ENCODE peak calls at places on chromosomes 6 and 20, in four cellular contexts. One of them, this sample, is unnamed.

GRCh38 chr6:142307963-142308748 is 6.3 kb downstream of the ADGRG6 start:
- DNase-seq in M059J: no peak
- DNase-seq in tibial artery: no peak
- DNase-seq in activated CD4-positive, alpha-beta T cell treated with anti-CD3 and anti-CD28 coated beads, Interleukin-2, amount 50 U/mL, for 24 hours: no peak
- DNase-seq in this sample: no peak

GRCh38 chr20:2756056-2756611 is 44.3 kb downstream of the CPXM1 start:
- DNase-seq in M059J: peak; percentile 64
- DNase-seq in tibial artery: no peak
- DNase-seq in activated CD4-positive, alpha-beta T cell treated with anti-CD3 and anti-CD28 coated beads, Interleukin-2, amount 50 U/mL, for 24 hours: no peak
- DNase-seq in this sample: peak; percentile 71

GRCh38 chr6:93164781-93165180 is 254.6 kb downstream of the EPHA7 start:
- DNase-seq in M059J: no peak
- DNase-seq in tibial artery: no peak
- DNase-seq in activated CD4-positive, alpha-beta T cell treated with anti-CD3 and anti-CD28 coated beads, Interleukin-2, amount 50 U/mL, for 24 hours: no peak
- DNase-seq in this sample: no peak

GRCh38 chr20:53336892-53337291 is 256.7 kb downstream of the ZNF217 start:
- DNase-seq in M059J: no peak
- DNase-seq in tibial artery: no peak
- DNase-seq in activated CD4-positive, alpha-beta T cell treated with anti-CD3 and anti-CD28 coated beads, Interleukin-2, amount 50 U/mL, for 24 hours: no peak
- DNase-seq in this sample: no peak

GRCh38 chr20:3652646-3653596 is 10.3 kb downstream of the GFRA4 start:
- DNase-seq in M059J: no peak
- DNase-seq in tibial artery: no peak
- DNase-seq in activated CD4-positive, alpha-beta T cell treated with anti-CD3 and anti-CD28 coated beads, Interleukin-2, amount 50 U/mL, for 24 hours: no peak
- DNase-seq in this sample: no peak

GRCh38 chr6:128118401-128118800 is 217.5 kb upstream of the THEMIS start:
- DNase-seq in M059J: peak; percentile 83
- DNase-seq in tibial artery: no peak
- DNase-seq in activated CD4-positive, alpha-beta T cell treated with anti-CD3 and anti-CD28 coated beads, Interleukin-2, amount 50 U/mL, for 24 hours: no peak
- DNase-seq in this sample: no peak

GRCh38 chr6:72755752-72756151 is 133.9 kb downstream of the KCNQ5 start:
- DNase-seq in M059J: no peak
- DNase-seq in tibial artery: no peak
- DNase-seq in activated CD4-positive, alpha-beta T cell treated with anti-CD3 and anti-CD28 coated beads, Interleukin-2, amount 50 U/mL, for 24 hours: no peak
- DNase-seq in this sample: no peak

GRCh38 chr6:108117427-108118358 is 43.2 kb upstream of the OSTM1 start:
- DNase-seq in M059J: peak; percentile 67
- DNase-seq in tibial artery: no peak
- DNase-seq in activated CD4-positive, alpha-beta T cell treated with anti-CD3 and anti-CD28 coated beads, Interleukin-2, amount 50 U/mL, for 24 hours: no peak
- DNase-seq in this sample: peak; percentile 64

GRCh38 chr6:69865126-69865525 is 1.2 kb upstream of the COL19A1 start:
- DNase-seq in M059J: peak; percentile 54
- DNase-seq in tibial artery: no peak
- DNase-seq in activated CD4-positive, alpha-beta T cell treated with anti-CD3 and anti-CD28 coated beads, Interleukin-2, amount 50 U/mL, for 24 hours: no peak
- DNase-seq in this sample: no peak

GRCh38 chr6:105982761-105983600 is 103.2 kb upstream of the PRDM1 start:
- DNase-seq in M059J: no peak
- DNase-seq in tibial artery: no peak
- DNase-seq in activated CD4-positive, alpha-beta T cell treated with anti-CD3 and anti-CD28 coated beads, Interleukin-2, amount 50 U/mL, for 24 hours: no peak
- DNase-seq in this sample: no peak

GRCh38 chr6:14540276-14540675 is 422.7 kb downstream of the CD83 start:
- DNase-seq in M059J: peak; percentile 94
- DNase-seq in tibial artery: no peak
- DNase-seq in activated CD4-positive, alpha-beta T cell treated with anti-CD3 and anti-CD28 coated beads, Interleukin-2, amount 50 U/mL, for 24 hours: no peak
- DNase-seq in this sample: peak; percentile 17

GRCh38 chr6:116386581-116387299 is 16.0 kb downstream of the DSE start:
- DNase-seq in M059J: peak; percentile 76
- DNase-seq in tibial artery: no peak
- DNase-seq in activated CD4-positive, alpha-beta T cell treated with anti-CD3 and anti-CD28 coated beads, Interleukin-2, amount 50 U/mL, for 24 hours: no peak
- DNase-seq in this sample: no peak

GRCh38 chr6:38512211-38512610 is 127.5 kb downstream of the BTBD9 start:
- DNase-seq in M059J: no peak
- DNase-seq in tibial artery: no peak
- DNase-seq in activated CD4-positive, alpha-beta T cell treated with anti-CD3 and anti-CD28 coated beads, Interleukin-2, amount 50 U/mL, for 24 hours: no peak
- DNase-seq in this sample: no peak

GRCh38 chr6:70507166-70507565 is 59.6 kb upstream of the SDHAF4 start:
- DNase-seq in M059J: no peak
- DNase-seq in tibial artery: no peak
- DNase-seq in activated CD4-positive, alpha-beta T cell treated with anti-CD3 and anti-CD28 coated beads, Interleukin-2, amount 50 U/mL, for 24 hours: no peak
- DNase-seq in this sample: no peak

GRCh38 chr6:131966443-131966842 is 15.3 kb upstream of the CCN2 start:
- DNase-seq in M059J: peak; percentile 83
- DNase-seq in tibial artery: no peak
- DNase-seq in activated CD4-positive, alpha-beta T cell treated with anti-CD3 and anti-CD28 coated beads, Interleukin-2, amount 50 U/mL, for 24 hours: no peak
- DNase-seq in this sample: no peak

GRCh38 chr6:137341721-137342195 is 122.6 kb upstream of the IFNGR1 start:
- DNase-seq in M059J: peak; percentile 52
- DNase-seq in tibial artery: no peak
- DNase-seq in activated CD4-positive, alpha-beta T cell treated with anti-CD3 and anti-CD28 coated beads, Interleukin-2, amount 50 U/mL, for 24 hours: peak; percentile 33
- DNase-seq in this sample: no peak

GRCh38 chr20:42432931-42433330 is 756.8 kb downstream of the PTPRT start:
- DNase-seq in M059J: no peak
- DNase-seq in tibial artery: peak; percentile 37
- DNase-seq in activated CD4-positive, alpha-beta T cell treated with anti-CD3 and anti-CD28 coated beads, Interleukin-2, amount 50 U/mL, for 24 hours: no peak
- DNase-seq in this sample: peak; percentile 1

GRCh38 chr6:43455034-43455747 is at the start of gene DLK2:
- DNase-seq in M059J: peak; percentile 30
- DNase-seq in tibial artery: no peak
- DNase-seq in activated CD4-positive, alpha-beta T cell treated with anti-CD3 and anti-CD28 coated beads, Interleukin-2, amount 50 U/mL, for 24 hours: no peak
- DNase-seq in this sample: no peak

GRCh38 chr6:152316024-152316423 is 321.1 kb downstream of the SYNE1 start:
- DNase-seq in M059J: no peak
- DNase-seq in tibial artery: peak; percentile 69
- DNase-seq in activated CD4-positive, alpha-beta T cell treated with anti-CD3 and anti-CD28 coated beads, Interleukin-2, amount 50 U/mL, for 24 hours: no peak
- DNase-seq in this sample: no peak

GRCh38 chr6:29553268-29554057 is 6.1 kb downstream of the UBD start:
- DNase-seq in M059J: no peak
- DNase-seq in tibial artery: peak; percentile 57
- DNase-seq in activated CD4-positive, alpha-beta T cell treated with anti-CD3 and anti-CD28 coated beads, Interleukin-2, amount 50 U/mL, for 24 hours: no peak
- DNase-seq in this sample: peak; percentile 89

GRCh38 chr20:62276448-62276847 is 26.3 kb upstream of the ADRM1 start:
- DNase-seq in M059J: no peak
- DNase-seq in tibial artery: no peak
- DNase-seq in activated CD4-positive, alpha-beta T cell treated with anti-CD3 and anti-CD28 coated beads, Interleukin-2, amount 50 U/mL, for 24 hours: no peak
- DNase-seq in this sample: no peak

GRCh38 chr20:5657190-5657872 is 92.9 kb upstream of the SHLD1 start:
- DNase-seq in M059J: peak; percentile 100
- DNase-seq in tibial artery: peak; percentile 48
- DNase-seq in activated CD4-positive, alpha-beta T cell treated with anti-CD3 and anti-CD28 coated beads, Interleukin-2, amount 50 U/mL, for 24 hours: no peak
- DNase-seq in this sample: no peak

GRCh38 chr6:149032599-149033405 is 284.7 kb upstream of the TAB2 start:
- DNase-seq in M059J: peak; percentile 99
- DNase-seq in tibial artery: no peak
- DNase-seq in activated CD4-positive, alpha-beta T cell treated with anti-CD3 and anti-CD28 coated beads, Interleukin-2, amount 50 U/mL, for 24 hours: peak; percentile 67
- DNase-seq in this sample: no peak

GRCh38 chr6:164897523-164898094 is 411.8 kb downstream of the C6orf118 start:
- DNase-seq in M059J: no peak
- DNase-seq in tibial artery: no peak
- DNase-seq in activated CD4-positive, alpha-beta T cell treated with anti-CD3 and anti-CD28 coated beads, Interleukin-2, amount 50 U/mL, for 24 hours: no peak
- DNase-seq in this sample: peak; percentile 13

GRCh38 chr6:110886555-110887167 is 12.1 kb downstream of the AMD1 start:
- DNase-seq in M059J: no peak
- DNase-seq in tibial artery: no peak
- DNase-seq in activated CD4-positive, alpha-beta T cell treated with anti-CD3 and anti-CD28 coated beads, Interleukin-2, amount 50 U/mL, for 24 hours: no peak
- DNase-seq in this sample: no peak

GRCh38 chr6:84575264-84575663 is 189.1 kb downstream of the TBX18 start:
- DNase-seq in M059J: peak; percentile 95
- DNase-seq in tibial artery: no peak
- DNase-seq in activated CD4-positive, alpha-beta T cell treated with anti-CD3 and anti-CD28 coated beads, Interleukin-2, amount 50 U/mL, for 24 hours: no peak
- DNase-seq in this sample: no peak

GRCh38 chr20:52190437-52191131 is 995 bp downstream of the ZFP64 start:
- DNase-seq in M059J: peak; percentile 64
- DNase-seq in tibial artery: peak; percentile 24
- DNase-seq in activated CD4-positive, alpha-beta T cell treated with anti-CD3 and anti-CD28 coated beads, Interleukin-2, amount 50 U/mL, for 24 hours: peak; percentile 2
- DNase-seq in this sample: no peak

GRCh38 chr6:54617730-54618129 is 228.8 kb upstream of the FAM83B start:
- DNase-seq in M059J: peak; percentile 85
- DNase-seq in tibial artery: no peak
- DNase-seq in activated CD4-positive, alpha-beta T cell treated with anti-CD3 and anti-CD28 coated beads, Interleukin-2, amount 50 U/mL, for 24 hours: no peak
- DNase-seq in this sample: no peak

GRCh38 chr6:613981-614380 is 42.9 kb downstream of the HUS1B start:
- DNase-seq in M059J: no peak
- DNase-seq in tibial artery: no peak
- DNase-seq in activated CD4-positive, alpha-beta T cell treated with anti-CD3 and anti-CD28 coated beads, Interleukin-2, amount 50 U/mL, for 24 hours: no peak
- DNase-seq in this sample: no peak

This sample was measured in ELF-1.